ENCODE peak calls at places on chromosomes 11 and 22, in nine cellular contexts. V, O, Z, R, T, S, N, M and D are unnamed samples.

GRCh38 chr22:22519591-22519990 is 479 bp downstream of the ZNF280A start:
- DNase-seq in O (peak), S (no peak), N (no peak), Z (no peak), M (peak), V (no peak), T (no peak), R (no peak), D (no peak)

GRCh38 chr11:38718659-38719058 is 2120.6 kb upstream of the RAG2 start:
- DNase-seq in M (no peak), V (no peak), T (no peak), Z (peak), S (no peak), R (no peak), N (no peak), O (no peak), D (no peak)

GRCh38 chr22:38104084-38104483 is 6.4 kb downstream of the BAIAP2L2 start:
- DNase-seq in V (no peak), M (no peak), R (no peak), S (peak), N (no peak), Z (no peak), T (no peak), O (no peak), D (peak)

GRCh38 chr11:95778699-95779098 is 10.9 kb downstream of the FAM76B start:
- DNase-seq in V (no peak), Z (no peak), N (no peak), M (no peak), R (no peak), S (no peak), T (no peak), O (no peak), D (no peak)

GRCh38 chr11:2902784-2903671 is 17.5 kb upstream of the CDKN1C start:
- DNase-seq in M (peak), V (no peak), S (no peak), T (no peak), O (peak), Z (no peak), R (peak), N (peak), D (no peak)

GRCh38 chr11:88231894-88232482 is 56.7 kb upstream of the RAB38 start:
- DNase-seq in R (no peak), T (no peak), N (no peak), M (peak), O (peak), Z (peak), V (peak), S (peak), D (peak)

GRCh38 chr11:101617735-101618332 is 34.0 kb upstream of the TRPC6 start:
- DNase-seq in T (no peak), S (no peak), Z (peak), N (no peak), R (no peak), M (no peak), O (no peak), V (no peak), D (no peak)

GRCh38 chr11:78420796-78421209 is 3.2 kb upstream of the GAB2 start:
- DNase-seq in O (no peak), V (no peak), R (peak), M (no peak), S (peak), Z (peak), N (peak), T (peak), D (peak)

GRCh38 chr22:49855491-49855911 is 1.9 kb downstream of the ZBED4 start:
- DNase-seq in M (no peak), V (no peak), S (peak), T (no peak), O (peak), Z (no peak), R (peak), N (peak), D (peak)

DNA sequence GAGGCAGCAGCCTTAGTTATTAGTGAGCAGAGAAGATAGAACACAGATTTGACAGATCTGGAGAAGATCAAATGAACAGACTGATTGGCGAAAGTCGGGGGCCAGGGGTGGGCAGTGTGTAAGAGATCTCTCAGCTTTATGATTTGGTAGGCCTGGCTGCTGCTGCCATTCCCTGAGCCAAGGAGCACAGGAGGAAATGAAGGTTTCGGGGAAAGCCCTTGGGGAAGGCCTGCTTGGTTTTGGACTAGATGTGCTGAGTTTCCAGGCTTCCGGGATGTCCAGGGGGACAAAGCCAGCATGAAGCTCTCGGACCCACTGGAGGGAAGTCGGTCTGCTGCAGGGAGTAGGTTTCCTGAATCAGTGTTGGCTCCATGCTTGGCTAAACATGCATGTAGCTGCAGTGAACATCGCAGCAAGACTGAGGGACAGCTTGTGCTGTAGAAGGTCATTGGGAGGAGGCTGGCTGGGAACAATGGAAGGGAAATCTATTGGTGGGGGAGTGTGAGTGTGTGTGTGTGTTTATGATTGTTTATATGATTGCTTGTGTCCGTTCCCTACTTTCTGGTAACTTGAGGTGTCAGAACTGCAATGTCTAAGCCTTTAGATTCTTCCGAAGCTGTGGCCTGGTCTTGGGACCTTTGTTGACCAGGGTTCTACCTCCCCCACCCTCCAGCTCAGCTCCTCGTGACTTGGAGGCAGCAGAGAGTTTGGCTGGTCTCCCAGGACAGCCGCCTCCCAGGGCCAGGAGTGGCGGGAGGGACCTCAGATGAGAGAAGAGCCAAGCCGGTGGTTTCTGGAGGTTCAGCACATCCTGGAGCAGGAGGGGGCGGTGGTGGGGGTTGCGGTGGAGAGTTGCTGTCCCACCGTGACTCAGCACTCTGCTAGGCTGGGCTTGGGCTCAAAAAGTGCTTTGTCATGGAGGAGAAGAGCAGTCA is 4.0 kb upstream of the FTH1 start:
- DNase-seq in S (peak), Z (peak), T (peak), M (peak), R (peak), V (peak), N (peak), O (peak), D (peak)
- H3K4me3 ChIP-seq in S (peak), Z (no peak), T (no peak), M (no peak), R (no peak), V (no peak), N (no peak), O (no peak), D (peak)

GRCh38 chr22:31980628-31981027 is 36.3 kb downstream of the YWHAH start:
- DNase-seq in R (no peak), O (no peak), T (no peak), Z (no peak), M (no peak), V (no peak), N (no peak), S (no peak), D (no peak)
- H3K4me3 ChIP-seq in R (no peak), O (no peak), T (no peak), Z (no peak), M (no peak), V (no peak), N (no peak), S (no peak), D (no peak)

GRCh38 chr11:11178671-11179070 is 174.4 kb downstream of the CSNK2A3 start:
- DNase-seq in S (no peak), N (no peak), V (no peak), Z (peak), R (no peak), O (no peak), M (no peak), T (no peak), D (peak)

GRCh38 chr11:11177156-11177808 is 175.8 kb downstream of the CSNK2A3 start:
- DNase-seq in S (no peak), Z (peak), N (no peak), O (no peak), M (no peak), T (no peak), R (no peak), V (no peak), D (no peak)

GRCh38 chr11:11173316-11174025 is 179.6 kb downstream of the CSNK2A3 start:
- DNase-seq in R (no peak), T (no peak), N (no peak), S (no peak), Z (peak), O (no peak), V (no peak), M (no peak), D (no peak)

GRCh38 chr11:11179239-11179638 is 173.8 kb downstream of the CSNK2A3 start:
- DNase-seq in N (no peak), S (peak), O (no peak), T (no peak), V (peak), M (no peak), Z (peak), R (no peak), D (peak)
- H3K4me3 ChIP-seq in N (no peak), S (no peak), O (no peak), T (no peak), V (no peak), M (no peak), Z (no peak), R (no peak), D (no peak)

GRCh38 chr11:67732045-67732787 is 57.8 kb upstream of the ALDH3B2 start:
- DNase-seq in R (no peak), V (no peak), N (no peak), M (no peak), O (peak), S (no peak), Z (no peak), T (no peak), D (peak)

DNA sequence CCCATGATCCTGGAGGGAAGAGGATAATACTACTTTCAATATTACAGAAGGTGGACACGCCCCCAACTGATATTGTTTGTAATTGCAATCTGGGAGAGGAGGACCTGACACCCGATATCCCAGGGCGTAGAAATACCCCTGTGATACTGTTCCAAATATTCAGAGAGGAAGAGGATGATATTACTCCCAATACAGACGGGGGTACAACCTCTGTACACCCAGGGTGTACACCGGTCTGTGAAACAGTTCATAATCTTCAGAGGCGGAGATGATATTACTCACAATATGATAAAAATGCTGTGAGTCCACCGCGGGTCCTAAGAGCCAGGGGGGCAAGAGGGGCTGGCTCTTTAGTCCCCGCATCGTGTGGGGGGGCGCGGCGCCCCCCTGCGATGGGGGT is 57.2 kb upstream of the ALDH3B2 start:
- DNase-seq in R (no peak), M (no peak), Z (no peak), O (peak), S (no peak), N (no peak), V (no peak), T (no peak), D (no peak)
- H3K4me3 ChIP-seq in R (no peak), M (no peak), Z (no peak), O (no peak), S (no peak), N (no peak), V (no peak), T (no peak), D (no peak)

GRCh38 chr22:27308513-27308912 is 493.0 kb downstream of the MN1 start:
- DNase-seq in N (no peak), R (no peak), V (no peak), Z (no peak), M (no peak), T (no peak), S (no peak), O (no peak), D (no peak)
- H3K4me3 ChIP-seq in N (no peak), R (no peak), V (no peak), Z (no peak), M (no peak), T (no peak), S (no peak), O (no peak), D (no peak)

GRCh38 chr11:73205666-73206343 is 12.3 kb upstream of the P2RY2 start:
- DNase-seq in V (no peak), N (no peak), O (peak), R (peak), S (no peak), T (no peak), M (peak), Z (no peak), D (peak)
- H3K4me3 ChIP-seq in V (no peak), N (no peak), O (no peak), R (no peak), S (no peak), T (no peak), M (no peak), Z (no peak), D (no peak)

DNA sequence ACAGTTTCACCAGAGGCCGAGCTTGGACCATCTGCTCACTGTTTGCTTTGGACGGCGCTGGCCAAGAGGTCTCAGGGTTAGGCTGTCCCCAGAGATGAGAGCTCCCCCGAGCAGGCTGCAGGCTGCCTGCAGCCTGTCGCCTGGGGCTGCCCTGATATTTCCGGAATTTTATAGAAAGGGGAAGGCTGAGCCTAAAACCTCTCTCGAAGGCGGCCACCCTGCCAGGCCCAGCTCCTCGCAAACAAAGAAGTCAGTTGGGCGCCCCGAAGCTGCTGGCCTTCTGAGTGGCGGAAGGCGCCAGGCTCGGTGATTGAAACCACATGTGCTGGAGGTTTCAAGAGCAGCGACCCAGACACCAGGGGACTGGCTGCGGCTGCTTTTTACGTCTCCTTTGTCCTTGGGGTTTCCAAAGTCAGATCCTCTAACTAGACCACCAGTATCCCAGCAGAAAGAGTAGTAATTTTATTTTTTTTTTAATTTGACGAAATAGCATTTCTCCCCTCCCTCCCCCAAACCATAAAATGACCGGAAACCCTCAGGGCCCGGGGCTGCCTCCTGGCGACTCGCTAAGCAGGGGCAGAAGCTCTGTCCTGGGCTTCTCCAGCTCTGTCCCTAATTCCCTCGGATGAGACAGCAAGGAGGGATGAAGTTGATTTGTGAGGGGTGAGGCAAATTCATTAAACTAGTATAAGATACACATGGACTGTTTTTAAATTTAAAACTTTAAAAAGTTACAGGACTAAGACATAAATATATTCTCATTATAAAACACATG is 57.4 kb downstream of the CLMP start:
- DNase-seq in R (peak), S (peak), V (peak), N (peak), M (no peak), T (peak), O (no peak), Z (no peak), D (peak)
- H3K4me3 ChIP-seq in R (no peak), S (no peak), V (no peak), N (no peak), M (no peak), T (no peak), O (no peak), Z (no peak), D (peak)

DNA sequence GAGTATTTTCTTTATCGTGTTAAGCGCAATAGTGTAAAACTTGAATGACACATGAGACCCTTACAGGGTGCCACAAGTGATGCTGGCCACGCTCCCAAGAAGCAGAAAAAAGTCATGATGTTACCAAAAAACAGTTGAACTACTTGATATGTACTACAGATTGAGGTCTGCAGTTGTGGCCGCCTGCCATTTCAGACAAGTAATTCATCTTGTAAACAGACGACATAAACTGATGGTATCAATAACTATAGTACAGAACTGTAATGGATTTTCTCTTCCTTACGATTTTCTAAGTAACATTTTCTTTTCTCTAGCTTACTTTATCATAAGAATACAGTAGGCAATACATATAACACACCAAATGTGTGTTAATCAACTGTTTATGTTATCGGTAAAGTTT is 5.5 kb downstream of the CD59 start:
- DNase-seq in O (no peak), S (no peak), M (no peak), Z (no peak), T (no peak), R (no peak), V (no peak), N (no peak), D (no peak)
- H3K4me3 ChIP-seq in O (no peak), S (peak), M (no peak), Z (no peak), T (no peak), R (no peak), V (no peak), N (no peak), D (no peak)